ENCODE peak calls at places on chromosome 15, in eight cellular contexts. J is HCT116, M is testis, T is GM23338, R is breast epithelium, Q is RWPE2, C is psoas muscle, V is endothelial cell of umbilical vein. D is an unnamed sample. For H3K36me3, the result is how much of the 10 kb centered on the place peaks cover.

GRCh38 chr15:44662478-44663409 is 718 bp downstream of the SPG11 start:
- DNase-seq in J (peak), M (peak), T (peak), R (peak), Q (peak), C (peak), V (no peak), D (peak)

GRCh38 chr15:92822216-92823144 is 77.6 kb upstream of the CHD2 start:
- DNase-seq in J (no peak), M (no peak), T (peak), R (no peak), Q (no peak), C (no peak), V (no peak), D (no peak)

GRCh38 chr15:77871838-77872371 is 205.6 kb downstream of the TBC1D2B start:
- DNase-seq in J (no peak), M (peak), T (peak), R (no peak), Q (peak), C (peak), V (no peak), D (no peak)

GRCh38 chr15:22888120-22888859 is 49.8 kb downstream of the NIPA2 start:
- DNase-seq in J (no peak), M (no peak), T (no peak), R (no peak), Q (peak), C (no peak), V (peak), D (peak)

GRCh38 chr15:87949214-87949933 is 307.2 kb downstream of the NTRK3 start:
- DNase-seq in J (no peak), M (peak), T (no peak), R (no peak), Q (no peak), C (no peak), V (no peak), D (no peak)

GRCh38 chr15:57297630-57298029 is 78.7 kb upstream of the CGNL1 start:
- DNase-seq in J (no peak), M (no peak), T (no peak), R (no peak), Q (no peak), C (no peak), V (no peak), D (no peak)

GRCh38 chr15:86165263-86166204 is 85.9 kb downstream of the AGBL1 start:
- DNase-seq in J (no peak), M (no peak), T (no peak), R (no peak), Q (no peak), C (no peak), V (no peak), D (no peak)

GRCh38 chr15:35349916-35350315 is 196.0 kb downstream of the DPH6 start:
- DNase-seq in J (no peak), M (no peak), T (no peak), R (no peak), Q (no peak), C (no peak), V (no peak), D (no peak)

GRCh38 chr15:76196286-76196948 is 114.9 kb downstream of the ETFA start:
- DNase-seq in J (peak), M (peak), T (no peak), R (peak), Q (peak), C (peak), V (peak), D (peak)

GRCh38 chr15:49238342-49238741 is 68.3 kb downstream of the GALK2 start:
- DNase-seq in J (no peak), M (no peak), T (no peak), R (no peak), Q (no peak), C (no peak), V (no peak), D (peak)

GRCh38 chr15:29711531-29711930 is 110.7 kb downstream of the TJP1 start:
- DNase-seq in J (no peak), M (no peak), T (no peak), R (no peak), Q (no peak), C (no peak), V (no peak), D (no peak)

GRCh38 chr15:80551348-80551747 is 143.8 kb upstream of the ABHD17C start:
- DNase-seq in J (no peak), M (no peak), T (no peak), R (no peak), Q (no peak), C (no peak), V (no peak), D (no peak)

GRCh38 chr15:59294961-59295741 is 77.5 kb downstream of the MYO1E start:
- DNase-seq in J (peak), M (no peak), T (no peak), R (no peak), Q (no peak), C (no peak), V (peak), D (no peak)

GRCh38 chr15:93997071-93997658 is 234.2 kb upstream of the MCTP2 start:
- DNase-seq in J (peak), M (no peak), T (peak), R (no peak), Q (no peak), C (no peak), V (peak), D (no peak)

GRCh38 chr15:48596415-48596814 is 49.1 kb downstream of the FBN1 start:
- DNase-seq in J (no peak), M (no peak), T (no peak), R (no peak), Q (no peak), C (no peak), V (no peak), D (no peak)

GRCh38 chr15:70236306-70237103 is 138.8 kb upstream of the TLE3 start:
- DNase-seq in J (no peak), M (no peak), T (no peak), R (no peak), Q (peak), C (no peak), V (no peak), D (no peak)

GRCh38 chr15:76342382-76343201 is 6.0 kb downstream of the ISL2 start:
- DNase-seq in J (no peak), M (peak), T (peak), R (no peak), Q (no peak), C (no peak), V (no peak), D (no peak)

GRCh38 chr15:88606437-88606794 is 14.7 kb upstream of the AEN start:
- DNase-seq in J (no peak), M (no peak), T (peak), R (no peak), Q (no peak), C (no peak), V (no peak), D (no peak)

GRCh38 chr15:58125333-58125732 is 12.8 kb upstream of the AQP9 start:
- DNase-seq in J (no peak), M (no peak), T (no peak), R (no peak), Q (no peak), C (no peak), V (no peak), D (no peak)

GRCh38 chr15:59303641-59304433 is 68.8 kb downstream of the MYO1E start:
- DNase-seq in J (no peak), M (no peak), T (no peak), R (no peak), Q (peak), C (no peak), V (no peak), D (peak)

GRCh38 chr15:28957606-28958498 is 72.1 kb downstream of the APBA2 start:
- DNase-seq in J (no peak), M (no peak), T (no peak), R (no peak), Q (no peak), C (no peak), V (no peak), D (no peak)

GRCh38 chr15:74392402-74392876 is 25.0 kb upstream of the CYP11A1 start:
- DNase-seq in J (no peak), M (peak), T (no peak), R (no peak), Q (no peak), C (no peak), V (no peak), D (no peak)

GRCh38 chr15:67501177-67501835 is 19.6 kb upstream of the C15orf61 start:
- DNase-seq in J (no peak), M (no peak), T (peak), R (no peak), Q (no peak), C (no peak), V (peak), D (no peak)

GRCh38 chr15:77292924-77293558 is 126.9 kb downstream of the PEAK1 start:
- DNase-seq in J (no peak), M (no peak), T (no peak), R (no peak), Q (no peak), C (no peak), V (no peak), D (no peak)

GRCh38 chr15:57752840-57753239 is 46.3 kb downstream of the POLR2M start:
- DNase-seq in J (no peak), M (no peak), T (no peak), R (no peak), Q (no peak), C (no peak), V (no peak), D (no peak)

GRCh38 chr15:27820232-27820631 is 278.9 kb downstream of the OCA2 start:
- DNase-seq in J (no peak), M (no peak), T (no peak), R (no peak), Q (no peak), C (no peak), V (no peak), D (no peak)

GRCh38 chr15:74988007-74988800 is 7.2 kb upstream of the SCAMP5 start:
- DNase-seq in J (peak), M (no peak), T (peak), R (no peak), Q (no peak), C (no peak), V (peak), D (peak)

GRCh38 chr15:91027677-91028076 is 5.3 kb upstream of the VPS33B start:
- DNase-seq in J (no peak), M (no peak), T (no peak), R (no peak), Q (no peak), C (no peak), V (no peak), D (no peak)

GRCh38 chr15:69755571-69756310 is 303.1 kb downstream of the RPLP1 start:
- DNase-seq in J (no peak), M (no peak), T (peak), R (no peak), Q (no peak), C (no peak), V (no peak), D (no peak)

GRCh38 chr15:95024388-95024787 is 793.0 kb downstream of the MCTP2 start:
- DNase-seq in J (peak), M (no peak), T (peak), R (no peak), Q (no peak), C (no peak), V (peak), D (no peak)

GRCh38 chr15:101647251-101647650 is 4.9 kb downstream of the TM2D3 start:
- DNase-seq in J (no peak), M (no peak), T (no peak), R (no peak), Q (no peak), C (no peak), V (no peak), D (no peak)
- H3K36me3 ChIP-seq in J (under half), M (under half), T (under half), R (under half), Q (half or more), C (half or more), V (under half), D (half or more)

DNA sequence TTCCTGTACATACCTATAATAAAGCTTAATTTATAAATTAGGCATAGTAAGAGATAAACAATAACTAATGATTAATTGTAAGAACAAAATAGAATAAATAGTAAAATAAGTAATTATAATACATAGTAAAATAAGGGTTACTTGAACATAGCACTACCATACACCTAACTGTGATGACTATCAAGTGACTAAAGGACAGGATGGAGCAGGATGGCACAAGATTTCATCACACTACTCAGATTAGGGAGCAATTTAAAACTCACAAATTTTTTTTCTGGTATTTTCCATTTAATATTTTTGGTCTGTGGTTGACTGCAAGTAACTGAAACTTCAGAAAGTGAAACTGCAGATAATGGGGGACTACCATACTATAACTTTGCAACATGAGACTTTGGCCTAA is 14.8 kb downstream of the RFX7 start:
- DNase-seq in J (no peak), M (no peak), T (no peak), R (no peak), Q (no peak), C (no peak), V (no peak), D (no peak)
- TF ChIP-seq CTCF in J (no peak), M (no peak), T (no peak), R (no peak), Q (no peak), C (no peak), V (no peak), D (no peak)

DNA sequence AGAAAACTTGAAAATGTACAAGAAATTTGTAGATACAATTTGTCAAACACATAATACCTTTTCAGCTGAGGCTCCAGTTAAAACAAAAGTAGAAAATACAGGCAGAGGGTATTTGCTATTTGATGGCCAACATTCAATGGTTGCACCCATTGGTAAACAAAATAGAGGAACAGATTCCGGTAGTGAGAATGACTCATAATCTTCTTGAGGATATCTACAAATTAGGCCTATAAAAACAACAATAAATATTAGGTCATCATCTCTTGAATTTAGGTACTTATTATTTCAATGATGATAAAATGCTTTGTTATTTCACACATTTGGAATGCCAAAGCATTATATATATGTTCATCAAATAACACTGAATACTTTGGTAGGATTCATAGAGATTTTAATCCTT is 53.4 kb downstream of the DENND4A start:
- DNase-seq in J (no peak), M (no peak), T (no peak), R (no peak), Q (no peak), C (no peak), V (peak), D (no peak)
- H3K36me3 ChIP-seq in J (under half), M (under half), T (under half), R (under half), Q (under half), C (half or more), V (under half), D (under half)

DNA sequence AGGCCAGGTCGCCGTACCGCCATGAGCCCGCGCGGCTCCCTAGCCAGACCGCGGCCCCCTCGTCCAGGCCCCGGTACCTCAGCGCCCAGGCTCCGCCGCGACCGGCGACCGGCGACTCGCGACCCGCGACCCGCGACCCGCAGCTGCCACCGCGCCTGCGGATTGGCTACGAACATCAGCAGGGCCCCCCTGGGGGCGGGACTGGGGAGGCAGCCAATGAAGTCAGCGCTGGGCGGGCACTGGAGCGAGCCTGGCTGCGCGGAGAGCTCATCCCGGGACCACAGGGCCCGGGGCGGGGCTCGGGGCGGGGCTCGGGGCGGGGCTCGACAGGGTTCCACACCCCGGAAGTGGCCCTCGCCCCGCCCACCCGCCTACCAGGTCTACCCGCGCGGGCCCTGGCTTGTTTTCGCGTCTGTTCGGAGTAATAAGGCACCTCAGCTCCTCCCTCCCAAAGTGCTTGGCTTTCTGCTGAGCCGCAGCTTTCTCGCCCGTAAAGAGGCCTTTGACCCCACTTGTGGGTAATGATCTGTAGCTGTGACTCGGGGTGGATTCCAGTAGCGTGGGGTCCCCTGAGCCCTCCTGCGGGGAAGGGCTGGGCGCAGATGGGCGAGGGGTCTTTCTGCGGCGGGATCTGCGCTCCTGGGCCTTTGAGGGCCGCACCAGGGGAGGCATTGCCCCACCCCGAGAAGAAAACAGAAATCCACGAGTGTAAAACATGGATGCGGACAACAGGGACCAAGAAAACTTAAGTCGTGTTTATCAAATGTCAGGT is at the start of gene LYSMD4:
- DNase-seq in J (peak), M (peak), T (peak), R (peak), Q (peak), C (peak), V (peak), D (peak)
- TF ChIP-seq CTCF in J (no peak), M (no peak), T (no peak), R (no peak), Q (no peak), C (no peak), V (no peak), D (no peak)

GRCh38 chr15:39226169-39226964 is 354.5 kb upstream of the THBS1 start:
- DNase-seq in J (no peak), M (no peak), T (no peak), R (no peak), Q (no peak), C (no peak), V (no peak), D (no peak)

GRCh38 chr15:39228889-39229288 is 352.0 kb upstream of the THBS1 start:
- DNase-seq in J (no peak), M (no peak), T (no peak), R (no peak), Q (no peak), C (no peak), V (no peak), D (no peak)

GRCh38 chr15:39230917-39231285 is 350.0 kb upstream of the THBS1 start:
- DNase-seq in J (no peak), M (no peak), T (peak), R (no peak), Q (no peak), C (no peak), V (no peak), D (no peak)

GRCh38 chr15:39230205-39230916 is 350.5 kb upstream of the THBS1 start:
- DNase-seq in J (no peak), M (no peak), T (no peak), R (no peak), Q (no peak), C (no peak), V (peak), D (peak)

DNA sequence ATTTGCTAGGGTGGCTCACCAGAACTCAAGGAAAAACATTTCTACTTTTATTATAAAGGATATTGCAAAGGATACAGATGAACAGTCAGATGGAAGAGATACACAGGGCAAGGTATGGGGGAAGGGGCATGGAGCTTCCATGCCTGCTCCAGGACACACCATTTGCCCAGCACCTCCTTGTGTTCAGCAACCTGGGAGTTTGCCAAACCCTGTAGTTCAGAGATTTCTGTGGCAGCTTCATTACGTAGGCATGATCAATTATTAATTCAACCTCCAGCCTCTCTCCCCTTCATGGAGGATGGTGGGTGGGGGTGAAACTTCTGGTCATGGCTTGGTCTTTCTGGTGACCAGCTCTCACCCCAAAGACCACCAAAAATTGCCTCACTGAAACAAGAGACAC is 353.9 kb upstream of the THBS1 start:
- DNase-seq in J (no peak), M (no peak), T (no peak), R (no peak), Q (no peak), C (no peak), V (no peak), D (no peak)
- H3K36me3 ChIP-seq in J (under half), M (under half), T (under half), R (under half), Q (under half), C (under half), V (under half), D (under half)

GRCh38 chr15:72472907-72473669 is 1.0 kb upstream of the ARIH1 start:
- DNase-seq in J (no peak), M (no peak), T (no peak), R (no peak), Q (no peak), C (no peak), V (no peak), D (no peak)
- TF ChIP-seq CTCF in J (no peak), M (no peak), T (no peak), R (peak), Q (no peak), C (peak), V (no peak), D (no peak)

GRCh38 chr15:39966521-39966920 is 32.6 kb downstream of the EIF2AK4 start:
- DNase-seq in J (no peak), M (no peak), T (no peak), R (no peak), Q (no peak), C (no peak), V (no peak), D (no peak)

GRCh38 chr15:39969002-39969394 is 35.1 kb downstream of the EIF2AK4 start:
- DNase-seq in J (no peak), M (no peak), T (no peak), R (no peak), Q (no peak), C (no peak), V (no peak), D (no peak)

GRCh38 chr15:39974656-39975230 is 40.8 kb downstream of the EIF2AK4 start:
- DNase-seq in J (no peak), M (no peak), T (no peak), R (no peak), Q (no peak), C (no peak), V (no peak), D (no peak)

GRCh38 chr15:39968273-39969001 is 34.5 kb downstream of the EIF2AK4 start:
- DNase-seq in J (no peak), M (no peak), T (no peak), R (no peak), Q (no peak), C (no peak), V (no peak), D (no peak)

GRCh38 chr15:39969871-39970270 is 36.0 kb downstream of the EIF2AK4 start:
- DNase-seq in J (peak), M (no peak), T (no peak), R (no peak), Q (peak), C (peak), V (peak), D (peak)
- H3K36me3 ChIP-seq in J (under half), M (under half), T (under half), R (under half), Q (half or more), C (half or more), V (under half), D (under half)

GRCh38 chr15:40282144-40282869 is 557 bp downstream of the ANKRD63 start:
- DNase-seq in J (no peak), M (peak), T (peak), R (no peak), Q (no peak), C (peak), V (peak), D (no peak)
- TF ChIP-seq CTCF in J (peak), M (peak), T (peak), R (no peak), Q (peak), C (peak), V (peak), D (no peak)

GRCh38 chr15:63752979-63753378 is 80.8 kb downstream of the HERC1 start:
- DNase-seq in J (no peak), M (no peak), T (no peak), R (no peak), Q (no peak), C (no peak), V (no peak), D (no peak)
- H3K36me3 ChIP-seq in J (under half), M (under half), T (under half), R (under half), Q (half or more), C (half or more), V (under half), D (under half)